ENCODE peak calls at places on chromosomes 4 and X, in eight cellular contexts. Z is sigmoid colon, N is small intestine, G is GM12878, U is tibial artery, B is prostate gland, H is A549, S is MM.1S. O is an unnamed sample.

GRCh38 chr4:137980641-137981040 is 261.5 kb downstream of the SLC7A11 start:
- DNase-seq in U (no peak), B (no peak), G (no peak), Z (no peak), S (no peak), H (no peak), N (no peak), O (no peak)

GRCh38 chr4:28868831-28869230 is 1851.3 kb upstream of the PCDH7 start:
- DNase-seq in H (no peak), U (no peak), B (no peak), G (no peak), S (no peak), N (no peak), Z (no peak), O (no peak)

GRCh38 chr4:52825311-52826090 is 36.6 kb upstream of the RASL11B start:
- DNase-seq in S (no peak), N (no peak), H (no peak), G (no peak), U (no peak), B (no peak), Z (no peak), O (no peak)

GRCh38 chr4:185912779-185913178 is 100.8 kb upstream of the SORBS2 start:
- DNase-seq in N (peak; percentile 89), B (no peak), U (no peak), H (no peak), Z (no peak), S (no peak), G (no peak), O (no peak)

GRCh38 chr4:171857302-171858005 is 44.2 kb downstream of the GALNTL6 start:
- DNase-seq in N (no peak), U (no peak), H (no peak), G (no peak), Z (no peak), S (no peak), B (no peak), O (no peak)

GRCh38 chrX:40570346-40571093 is 10.2 kb upstream of the ATP6AP2 start:
- DNase-seq in U (no peak), H (no peak), B (no peak), N (no peak), S (no peak), G (peak; percentile 56), Z (no peak), O (no peak)

GRCh38 chr4:181030961-181031360 is 1212.2 kb upstream of the TENM3 start:
- DNase-seq in H (no peak), U (no peak), N (no peak), B (no peak), G (no peak), Z (no peak), S (no peak), O (no peak)

GRCh38 chrX:15167826-15168225 is 102.1 kb downstream of the ASB9 start:
- DNase-seq in B (no peak), S (no peak), N (no peak), Z (no peak), G (no peak), U (no peak), H (no peak), O (no peak)

GRCh38 chr4:74056858-74057562 is 18.5 kb upstream of the CXCL3 start:
- DNase-seq in Z (no peak), S (no peak), G (no peak), N (no peak), U (no peak), B (no peak), H (peak; percentile 26), O (no peak)

GRCh38 chr4:103306870-103307345 is 108.8 kb upstream of the CENPE start:
- DNase-seq in G (no peak), B (peak; percentile 5), S (no peak), U (no peak), N (peak; percentile 2), H (no peak), Z (peak; percentile 59), O (peak; percentile 36)

GRCh38 chr4:111209706-111210105 is 586.8 kb upstream of the PITX2 start:
- DNase-seq in N (no peak), B (no peak), S (no peak), U (no peak), G (no peak), Z (no peak), H (no peak), O (no peak)

GRCh38 chr4:171846232-171846631 is 33.0 kb downstream of the GALNTL6 start:
- DNase-seq in N (peak; percentile 22), Z (no peak), G (no peak), U (no peak), H (no peak), B (no peak), S (peak; percentile 60), O (no peak)

GRCh38 chr4:85005865-85006377 is 39.4 kb upstream of the WDFY3 start:
- DNase-seq in U (no peak), B (no peak), S (no peak), N (no peak), Z (no peak), H (no peak), G (no peak), O (no peak)

GRCh38 chrX:51155566-51155965 is 177.1 kb upstream of the NUDT10 start:
- DNase-seq in S (no peak), U (no peak), B (no peak), Z (no peak), N (no peak), G (no peak), H (no peak), O (no peak)

GRCh38 chrX:86148024-86148511 is at the start of gene DACH2:
- DNase-seq in U (peak; percentile 74), S (peak; percentile 88), G (no peak), B (peak; percentile 75), N (peak; percentile 36), H (peak; percentile 58), Z (peak; percentile 87), O (peak; percentile 79)

GRCh38 chr4:101345596-101346311 is 1.6 kb downstream of the PPP3CA start:
- DNase-seq in U (peak; percentile 87), N (peak; percentile 20), B (peak; percentile 28), G (no peak), Z (peak; percentile 81), H (peak; percentile 11), S (peak; percentile 51), O (peak; percentile 85)

GRCh38 chr4:84927428-84927827 is 39.1 kb downstream of the WDFY3 start:
- DNase-seq in N (no peak), S (no peak), U (no peak), H (no peak), B (no peak), Z (no peak), G (no peak), O (no peak)

GRCh38 chr4:184727430-184727829 is 6.5 kb downstream of the CENPU start:
- DNase-seq in N (no peak), Z (no peak), G (no peak), H (no peak), U (no peak), S (no peak), B (no peak), O (no peak)
- H3K4me1 ChIP-seq in N (no peaks in the 10 kb centered on the region), Z (no peaks in the 10 kb centered on the region), G (peaks cover 3% of the 10 kb centered on the region), H (no peaks in the 10 kb centered on the region), U (no peaks in the 10 kb centered on the region), S (peaks cover 17% of the 10 kb centered on the region), B (no peaks in the 10 kb centered on the region), O (peaks cover 1% of the 10 kb centered on the region)

DNA sequence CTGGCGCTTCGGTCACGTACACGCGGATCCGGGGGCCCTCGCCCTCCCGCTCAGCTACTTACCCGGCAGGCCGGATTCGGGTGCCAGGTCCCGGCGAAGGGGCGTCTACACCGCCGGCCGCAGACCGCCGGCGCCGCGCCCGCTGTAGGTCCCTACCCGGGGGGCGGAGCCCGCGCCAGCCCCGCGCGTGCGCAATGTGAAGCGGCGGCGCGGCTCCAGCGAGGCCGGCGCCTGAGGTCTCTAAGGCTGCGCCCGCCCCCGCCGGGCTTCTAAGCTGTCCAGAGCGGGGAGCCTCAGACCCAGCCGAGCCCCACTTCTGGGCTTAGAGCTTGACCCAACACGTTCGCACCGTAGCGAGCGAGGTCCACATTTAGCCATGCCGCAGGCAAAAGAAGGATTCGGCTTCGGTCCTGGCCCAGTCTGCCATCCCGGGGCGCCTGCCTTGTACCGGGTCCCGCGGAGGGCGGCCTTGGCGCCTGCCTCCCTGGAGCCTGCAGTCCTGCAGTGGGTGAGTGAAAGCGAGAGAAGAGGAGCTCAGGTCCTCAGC is at the start of gene ZNF518B:
- DNase-seq in B (peak; percentile 31), H (peak; percentile 52), S (peak; percentile 80), N (peak; percentile 61), U (peak; percentile 67), Z (peak; percentile 68), G (no peak), O (peak; percentile 90)
- H3K27ac ChIP-seq in B (peak within 1 kb of the TSS; percentile 59), H (peak within 1 kb of the TSS; percentile 81), S (no peak within 1 kb of the TSS), N (peak within 1 kb of the TSS; percentile 59), U (peak within 1 kb of the TSS; percentile 28), Z (peak within 1 kb of the TSS; percentile 52), G (peak within 1 kb of the TSS; percentile 65), O (peak within 1 kb of the TSS; percentile 51)

GRCh38 chr4:153668647-153669046 is 15.4 kb upstream of the TLR2 start:
- DNase-seq in S (no peak), G (no peak), N (no peak), B (no peak), U (no peak), H (no peak), Z (no peak), O (no peak)

GRCh38 chr4:153661215-153661822 is 22.8 kb upstream of the TLR2 start:
- DNase-seq in S (no peak), Z (no peak), G (no peak), B (no peak), U (no peak), H (no peak), N (no peak), O (no peak)

GRCh38 chr4:153661915-153662314 is 22.2 kb upstream of the TLR2 start:
- DNase-seq in U (no peak), B (no peak), S (no peak), G (no peak), N (no peak), Z (no peak), H (no peak), O (no peak)

DNA sequence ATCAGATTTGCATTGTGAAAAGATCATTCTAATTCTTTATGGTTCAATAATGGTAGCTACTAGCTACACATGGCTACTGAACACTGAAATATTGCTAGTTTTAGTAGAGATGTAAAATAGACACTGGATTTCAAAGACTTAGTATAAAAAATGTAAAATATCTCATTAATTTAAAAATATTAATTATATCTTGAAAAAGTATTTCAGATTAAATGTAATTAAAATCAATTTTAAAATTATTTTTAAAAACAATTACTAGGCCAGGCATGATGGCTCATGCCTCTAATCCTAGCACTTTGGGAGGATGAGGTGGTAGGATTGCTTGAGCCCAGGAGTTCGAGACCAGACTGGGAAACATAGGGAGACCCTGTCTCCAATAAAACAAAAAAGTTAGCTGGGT is 20.4 kb upstream of the TLR2 start:
- DNase-seq in N (no peak), G (no peak), Z (no peak), H (no peak), B (no peak), S (no peak), U (no peak), O (no peak)
- H3K4me3 ChIP-seq in N (no peak overlapping the region), G (no peak overlapping the region), Z (no peak overlapping the region), H (no peak overlapping the region), B (no peak overlapping the region), S (no peak overlapping the region), U (no peak overlapping the region), O (no peak overlapping the region)

DNA sequence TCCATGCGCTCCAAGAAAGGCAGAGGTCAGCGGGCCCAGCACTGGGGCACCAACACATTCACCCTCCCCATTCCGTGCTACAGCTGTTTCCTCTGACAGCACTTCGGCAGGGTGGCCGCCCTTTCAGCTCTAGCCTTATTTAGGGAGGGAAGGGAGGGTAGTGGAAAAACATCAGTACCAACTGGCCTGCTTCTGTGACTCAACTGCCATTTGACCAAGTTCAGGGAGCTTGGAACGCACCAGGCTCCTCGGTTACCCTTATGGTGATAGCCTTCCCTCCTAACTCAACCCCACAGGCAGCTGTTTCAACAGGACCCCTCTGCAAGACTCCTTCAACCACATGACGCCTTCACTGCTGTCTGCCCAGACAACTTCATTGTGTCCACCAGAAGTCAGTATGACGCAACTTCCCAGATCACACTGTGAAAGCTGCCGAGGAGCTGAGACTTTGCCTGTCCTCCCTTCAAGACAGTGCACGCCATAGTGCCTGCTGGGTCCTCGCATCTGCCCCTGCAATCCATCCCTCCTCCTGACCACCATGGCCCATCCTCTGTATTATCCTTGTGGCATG is 132.2 kb downstream of the AFAP1 start:
- DNase-seq in G (no peak), N (no peak), Z (no peak), S (no peak), U (no peak), H (no peak), B (no peak), O (peak; percentile 76)
- H3K4me1 ChIP-seq in G (no peaks in the 10 kb centered on the region), N (no peaks in the 10 kb centered on the region), Z (peaks cover 73% of the 10 kb centered on the region), S (no peaks in the 10 kb centered on the region), U (no peaks in the 10 kb centered on the region), H (peaks cover 75% of the 10 kb centered on the region), B (peaks cover 13% of the 10 kb centered on the region), O (peaks cover 26% of the 10 kb centered on the region)